ENCODE peak calls at places on chromosomes 16 and 17, in ten cellular contexts. Y is GM04504; F is stimulated activated CD4-positive, alpha-beta T cell treated with anti-CD3 and anti-CD28 coated beads, Interleukin-1b, Interleukin-23, amount 100 ng/mL, for 1 hour; G is NCI-H524; J is iPS DF 6.9; E is HEK293T; I is esophagus muscularis mucosa; L is posterior cingulate gyrus; K is HS-5; M is iris pigment epithelial cell. O is an unnamed sample.

GRCh38 chr16:24279982-24280381 is 23.8 kb downstream of the CACNG3 start:
- DNase-seq in G (no peak), I (no peak), K (no peak), F (no peak), Y (no peak), E (no peak), L (no peak), M (no peak), J (no peak), O (no peak)

GRCh38 chr17:56978441-56979090 is 635 bp downstream of the SCPEP1 start:
- DNase-seq in Y (no peak), F (no peak), L (no peak), K (no peak), E (no peak), G (peak), I (no peak), M (no peak), J (no peak), O (no peak)

GRCh38 chr17:15332338-15332737 is 9.1 kb downstream of the TEKT3 start:
- DNase-seq in G (no peak), K (no peak), I (no peak), L (no peak), Y (no peak), J (peak), F (no peak), E (no peak), M (no peak), O (no peak)

GRCh38 chr16:64715624-64716023 is 406.2 kb downstream of the CDH11 start:
- DNase-seq in L (no peak), G (no peak), J (no peak), K (no peak), Y (no peak), M (no peak), I (no peak), F (no peak), E (no peak), O (no peak)

GRCh38 chr17:10875411-10875810 is 37.5 kb upstream of the PIRT start:
- DNase-seq in L (peak), M (peak), F (no peak), Y (no peak), E (peak), J (peak), K (no peak), G (no peak), I (no peak), O (no peak)

GRCh38 chr17:10058924-10059683 is 139.3 kb downstream of the GAS7 start:
- DNase-seq in J (no peak), E (no peak), M (no peak), G (no peak), L (peak), Y (no peak), F (no peak), K (no peak), I (no peak), O (no peak)

GRCh38 chr17:59349178-59349577 is 17.7 kb downstream of the YPEL2 start:
- DNase-seq in L (no peak), E (no peak), G (no peak), J (no peak), I (no peak), Y (no peak), M (no peak), F (no peak), K (no peak), O (no peak)

GRCh38 chr17:1124896-1125774 is 54.6 kb downstream of the ABR start:
- DNase-seq in G (no peak), Y (no peak), J (no peak), E (no peak), L (no peak), M (no peak), F (no peak), K (no peak), I (no peak), O (no peak)

GRCh38 chr17:10073026-10073425 is 125.4 kb downstream of the GAS7 start:
- DNase-seq in L (no peak), Y (no peak), I (no peak), K (no peak), G (peak), F (no peak), M (no peak), E (no peak), J (no peak), O (no peak)

GRCh38 chr17:69857412-69857835 is 217.6 kb upstream of the KCNJ16 start:
- DNase-seq in F (no peak), Y (peak), I (no peak), L (no peak), K (peak), M (peak), E (peak), G (no peak), J (no peak), O (no peak)

GRCh38 chr16:27444470-27444869 is 42.5 kb downstream of the IL21R start:
- DNase-seq in K (no peak), L (peak), Y (no peak), J (no peak), E (no peak), I (no peak), G (no peak), F (no peak), M (no peak), O (no peak)

GRCh38 chr17:78356163-78356713 is 3.6 kb downstream of the SOCS3 start:
- DNase-seq in M (peak), I (no peak), L (no peak), Y (no peak), G (peak), E (no peak), F (peak), J (no peak), K (no peak), O (no peak)

GRCh38 chr17:47714773-47715396 is 18.2 kb upstream of the TBX21 start:
- DNase-seq in I (no peak), K (no peak), J (no peak), L (no peak), G (no peak), F (no peak), Y (no peak), E (no peak), M (no peak), O (no peak)

GRCh38 chr17:79934653-79934970 is 95.4 kb upstream of the CBX4 start:
- DNase-seq in L (no peak), I (no peak), E (no peak), J (no peak), M (no peak), G (no peak), F (no peak), K (no peak), Y (no peak), O (no peak)

GRCh38 chr17:76783146-76783545 is 45.2 kb downstream of the MFSD11 start:
- DNase-seq in G (no peak), I (no peak), F (no peak), L (no peak), E (no peak), Y (no peak), M (no peak), K (no peak), J (no peak), O (no peak)

GRCh38 chr17:57356722-57357391 is 100.5 kb downstream of the MSI2 start:
- DNase-seq in J (no peak), M (peak), F (no peak), I (no peak), G (no peak), Y (no peak), K (no peak), L (no peak), E (no peak), O (peak)

GRCh38 chr17:78746263-78746948 is 35.7 kb downstream of the CYTH1 start:
- DNase-seq in K (no peak), F (no peak), I (no peak), Y (no peak), M (no peak), J (no peak), G (no peak), E (no peak), L (no peak), O (no peak)

O was measured in C1 segment of cervical spinal cord.